ENCODE peak calls at places on chromosomes 7 and 10, in six cellular contexts. Y is adrenal gland, T is ovary, X is GM23338, N is lower leg skin, K is right atrium auricular region. I is an unnamed sample.

GRCh38 chr10:72175166-72175565 is 40.6 kb upstream of the ANAPC16 start:
- DNase-seq in K (no peak), T (no peak), N (no peak), X (no peak), Y (no peak), I (no peak)

GRCh38 chr7:77571791-77572190 is 34.7 kb downstream of the PTPN12 start:
- DNase-seq in X (no peak), K (no peak), T (no peak), N (no peak), Y (no peak), I (no peak)

GRCh38 chr10:117221156-117221711 is 19.7 kb upstream of the SLC18A2 start:
- DNase-seq in T (no peak), Y (no peak), N (no peak), X (peak; percentile 79), K (no peak), I (no peak)

GRCh38 chr7:27082171-27082570 is 13.6 kb downstream of the HOXA1 start:
- DNase-seq in Y (no peak), N (no peak), T (no peak), X (no peak), K (no peak), I (no peak)

GRCh38 chr10:49569031-49569765 is 30.3 kb upstream of the ERCC6 start:
- DNase-seq in T (no peak), N (no peak), K (no peak), X (no peak), Y (no peak), I (no peak)

GRCh38 chr7:134627109-134627774 is 19.4 kb upstream of the BPGM start:
- DNase-seq in N (no peak), X (no peak), T (no peak), K (no peak), Y (no peak), I (no peak)

GRCh38 chr10:58952747-58953466 is 223.5 kb upstream of the PHYHIPL start:
- DNase-seq in Y (peak; percentile 86), X (peak; percentile 74), K (peak; percentile 66), T (peak; percentile 27), N (peak; percentile 54), I (no peak)

GRCh38 chr7:134016223-134016941 is 110.8 kb upstream of the LRGUK start:
- DNase-seq in Y (peak; percentile 55), K (no peak), X (peak; percentile 73), T (peak; percentile 15), N (no peak), I (peak; percentile 50)

GRCh38 chr7:2059964-2060700 is 172.6 kb downstream of the MAD1L1 start:
- DNase-seq in N (no peak), K (no peak), Y (no peak), T (no peak), X (no peak), I (no peak)
- H3K4me3 ChIP-seq in N (no peak overlapping the region), K (no peak overlapping the region), Y (no peak overlapping the region), T (no peak overlapping the region), X (no peak overlapping the region), I (no peak overlapping the region)

DNA sequence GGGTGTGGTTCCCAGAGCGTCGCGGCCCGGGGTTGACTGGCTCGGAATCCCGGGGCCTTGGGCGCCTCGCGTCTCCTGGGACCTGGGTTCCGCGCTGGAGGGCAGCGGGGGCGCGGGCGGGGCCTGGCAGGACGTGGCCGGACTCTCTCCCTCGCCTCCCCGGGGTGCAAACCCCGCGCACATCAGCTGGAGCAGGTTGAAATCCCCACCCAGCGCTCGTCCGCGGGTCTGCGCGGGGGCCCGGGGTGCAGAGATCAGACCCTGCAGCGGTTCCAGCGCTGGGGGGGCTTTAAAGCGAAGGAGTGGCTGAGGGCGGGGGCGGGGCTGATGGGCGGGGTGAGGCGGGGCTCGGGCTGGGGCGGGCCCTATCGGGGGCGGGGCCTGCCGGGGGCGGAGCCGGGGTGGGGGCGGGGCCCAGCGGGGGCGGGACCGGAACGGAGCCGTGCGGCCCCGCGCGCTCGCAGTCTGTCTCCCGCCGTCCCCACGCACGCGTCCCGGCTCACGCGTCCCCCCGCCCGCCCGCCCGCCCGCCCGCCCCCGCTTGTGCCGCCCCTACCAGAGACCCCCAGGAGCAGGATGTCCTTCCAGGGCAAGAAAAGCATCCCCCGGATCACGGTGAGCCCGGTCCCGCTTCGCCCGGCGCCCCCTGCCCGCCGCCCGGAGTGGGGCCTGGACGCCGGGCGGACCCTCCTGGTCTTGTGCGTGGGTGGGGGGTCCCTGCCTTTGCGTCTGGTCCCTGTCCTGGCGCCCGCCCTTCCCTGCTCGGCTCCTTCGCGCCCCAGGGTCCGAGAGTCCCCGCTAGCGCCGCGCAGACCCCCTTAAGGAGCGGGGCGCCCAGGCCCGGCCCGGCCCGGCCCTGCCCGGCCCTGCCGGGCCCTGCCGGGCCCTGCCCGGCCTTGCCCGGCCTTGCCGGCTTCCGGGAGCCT is at the start of gene DPYSL4:
- DNase-seq in K (no peak), X (peak; percentile 48), Y (no peak), T (peak; percentile 52), N (no peak), I (no peak)
- H3K4me3 ChIP-seq in K (peak within 1 kb of the TSS; percentile 40), X (peak within 1 kb of the TSS; percentile 79), Y (peak within 1 kb of the TSS; percentile 13), T (peak within 1 kb of the TSS; percentile 33), N (no peak within 1 kb of the TSS), I (peak within 1 kb of the TSS; percentile 72)

DNA sequence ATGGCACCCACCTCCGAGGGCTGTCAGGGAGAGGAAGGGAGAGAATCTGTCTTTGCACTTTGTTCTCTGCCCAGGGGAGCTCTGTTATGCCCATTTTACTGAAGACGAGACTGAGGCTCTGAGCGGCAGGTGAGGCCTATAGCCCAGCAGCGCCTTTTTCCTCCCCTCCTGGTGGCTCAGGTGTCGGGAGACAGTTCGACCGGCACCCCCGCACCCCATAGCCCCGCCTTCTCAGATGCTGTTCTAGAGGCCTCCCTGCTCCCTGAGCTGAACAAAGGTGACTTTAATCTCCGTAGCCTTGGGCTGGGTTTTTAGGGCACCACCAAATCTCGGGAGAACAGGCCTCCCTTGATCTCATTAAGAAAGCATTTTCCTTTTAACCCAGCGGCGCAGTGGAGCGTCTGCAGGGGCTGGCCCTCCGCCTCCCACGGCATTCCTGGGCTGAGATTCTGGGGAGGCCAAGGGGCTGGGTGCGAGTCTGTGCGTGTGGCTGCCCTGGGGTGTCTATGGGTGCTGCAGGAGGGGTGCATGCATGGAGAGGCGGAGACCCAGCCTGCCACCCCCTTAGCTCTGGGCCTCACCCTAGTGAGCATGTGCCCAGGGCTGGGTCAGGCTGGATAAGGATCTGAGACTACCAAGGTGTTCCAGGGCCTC is 3.3 kb downstream of the LFNG start:
- DNase-seq in N (no peak), X (peak; percentile 86), K (no peak), T (no peak), Y (no peak), I (no peak)
- H3K4me3 ChIP-seq in N (peak overlapping the region; percentile 5), X (peak overlapping the region; percentile 68), K (no peak overlapping the region), T (no peak overlapping the region), Y (no peak overlapping the region), I (no peak overlapping the region)

DNA sequence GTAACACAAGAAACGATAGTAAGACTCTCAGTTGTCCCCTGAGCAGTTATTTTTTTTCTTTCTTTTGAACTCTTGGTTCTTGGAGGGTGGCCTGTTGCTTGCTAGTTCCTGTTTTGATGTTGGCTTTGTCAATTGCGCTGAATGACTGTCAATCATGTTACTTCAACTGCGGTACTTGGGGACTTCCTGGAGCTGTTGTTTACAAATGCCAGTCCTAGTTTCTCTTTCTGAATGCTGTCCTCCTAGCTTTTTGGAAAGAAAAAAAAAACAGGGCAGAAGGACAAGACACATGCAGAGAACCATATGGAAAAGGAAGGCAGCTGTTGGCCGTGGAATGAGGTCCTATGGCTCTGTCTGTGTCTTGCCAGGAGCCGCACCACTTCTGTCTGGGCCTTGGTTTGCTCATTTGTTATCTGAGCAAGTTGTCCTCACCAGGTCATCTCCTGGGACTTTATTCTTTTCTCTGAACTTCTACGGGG is 7.0 kb upstream of the PDCD4 start:
- DNase-seq in Y (no peak), N (no peak), T (no peak), X (no peak), K (peak; percentile 56), I (no peak)
- H3K4me3 ChIP-seq in Y (no peak overlapping the region), N (no peak overlapping the region), T (no peak overlapping the region), X (no peak overlapping the region), K (no peak overlapping the region), I (no peak overlapping the region)

DNA sequence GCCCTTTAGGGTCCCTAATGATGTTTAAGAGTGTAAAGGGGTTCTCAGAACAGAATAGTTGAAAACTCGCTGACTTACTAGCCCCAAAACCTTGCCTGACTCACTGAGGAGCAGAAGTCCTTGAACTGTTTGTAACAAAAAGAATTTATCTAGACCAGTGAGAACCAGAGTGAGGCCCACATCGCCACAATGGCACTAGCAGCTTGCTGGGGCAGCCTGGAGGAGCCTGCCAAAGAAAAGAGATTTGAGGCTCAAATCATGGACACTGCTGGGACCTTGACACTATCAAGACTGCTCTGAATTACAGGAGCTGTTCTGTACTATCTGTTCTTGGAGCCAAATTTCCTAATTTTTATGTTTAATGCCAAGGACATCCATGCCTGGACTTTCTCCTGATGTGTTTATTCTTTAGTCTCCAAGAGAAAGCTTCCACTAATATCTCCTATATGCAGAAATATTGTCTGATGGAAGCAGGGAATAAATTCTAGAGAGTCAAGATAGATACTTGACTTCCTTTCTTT is 82.0 kb upstream of the JCAD start:
- DNase-seq in X (no peak), N (no peak), K (no peak), T (peak; percentile 32), Y (peak; percentile 82), I (no peak)
- H3K4me3 ChIP-seq in X (no peak overlapping the region), N (no peak overlapping the region), K (no peak overlapping the region), T (no peak overlapping the region), Y (no peak overlapping the region), I (no peak overlapping the region)

DNA sequence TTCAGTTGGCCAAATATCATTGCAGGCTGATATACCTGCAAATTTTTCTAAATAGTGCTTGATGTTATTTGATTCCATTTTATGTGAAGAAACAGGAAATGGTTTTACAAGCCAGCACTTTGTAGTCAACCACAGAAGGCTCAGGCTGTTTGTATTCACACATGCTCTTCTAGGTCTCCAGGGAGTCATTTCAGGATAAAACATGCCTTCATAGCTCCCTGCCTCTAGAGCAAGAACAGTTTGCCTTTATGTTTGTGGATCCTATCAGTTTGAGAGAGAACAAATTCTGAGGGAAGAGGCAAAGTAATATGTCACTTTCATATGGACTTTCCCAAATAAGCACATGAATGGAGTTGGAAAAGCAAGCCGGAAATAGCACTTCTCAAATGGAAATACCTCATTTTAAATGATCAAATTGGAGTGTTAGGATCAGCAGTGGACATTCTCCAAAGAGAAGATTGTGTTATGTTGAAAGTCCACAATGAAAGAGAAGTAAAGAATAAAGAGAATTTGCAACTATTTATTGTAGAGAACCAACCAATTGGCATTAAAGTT is 277.6 kb downstream of the KCND2 start:
- DNase-seq in Y (no peak), K (no peak), N (no peak), T (no peak), X (peak; percentile 33), I (no peak)
- H3K4me3 ChIP-seq in Y (no peak overlapping the region), K (no peak overlapping the region), N (no peak overlapping the region), T (no peak overlapping the region), X (peak overlapping the region; percentile 6), I (no peak overlapping the region)

GRCh38 chr10:63103971-63104409 is 29.1 kb upstream of the NRBF2 start:
- DNase-seq in T (no peak), X (peak; percentile 72), Y (no peak), K (no peak), N (no peak), I (peak; percentile 48)
- H3K4me3 ChIP-seq in T (no peak overlapping the region), X (no peak overlapping the region), Y (no peak overlapping the region), K (no peak overlapping the region), N (no peak overlapping the region), I (no peak overlapping the region)